ENCODE peak calls at places on chromosome 1, in four cellular contexts. One of them, this sample, is unnamed. For H3K36me3, the result is how much of the 10 kb centered on the place peaks cover.

GRCh38 chr1:37795340-37796110 is 1.9 kb downstream of the MANEAL start:
- DNase-seq in suprapubic skin: no peak
- DNase-seq in upper lobe of right lung: peak
- DNase-seq in CD8-positive, alpha-beta T cell: peak
- DNase-seq in this sample: no peak

GRCh38 chr1:236156512-236157208 is 14.3 kb downstream of the GPR137B start:
- DNase-seq in upper lobe of right lung: peak
- DNase-seq in CD8-positive, alpha-beta T cell: peak
- DNase-seq in suprapubic skin: no peak
- DNase-seq in this sample: no peak

GRCh38 chr1:199490804-199491527 is 536.5 kb upstream of the NR5A2 start:
- DNase-seq in suprapubic skin: no peak
- DNase-seq in CD8-positive, alpha-beta T cell: no peak
- DNase-seq in upper lobe of right lung: no peak
- DNase-seq in this sample: no peak

GRCh38 chr1:22371408-22371807 is 80.2 kb upstream of the ZBTB40 start:
- DNase-seq in CD8-positive, alpha-beta T cell: no peak
- DNase-seq in suprapubic skin: no peak
- DNase-seq in upper lobe of right lung: no peak
- DNase-seq in this sample: no peak

GRCh38 chr1:91080650-91081049 is 58.8 kb upstream of the ZNF644 start:
- DNase-seq in suprapubic skin: no peak
- DNase-seq in upper lobe of right lung: no peak
- DNase-seq in CD8-positive, alpha-beta T cell: no peak
- DNase-seq in this sample: no peak

GRCh38 chr1:39590546-39590945 is 14.0 kb upstream of the PABPC4 start:
- DNase-seq in upper lobe of right lung: no peak
- DNase-seq in CD8-positive, alpha-beta T cell: no peak
- DNase-seq in suprapubic skin: no peak
- DNase-seq in this sample: no peak

GRCh38 chr1:18575620-18576019 is 55.0 kb upstream of the PAX7 start:
- DNase-seq in CD8-positive, alpha-beta T cell: peak
- DNase-seq in suprapubic skin: peak
- DNase-seq in upper lobe of right lung: peak
- DNase-seq in this sample: peak

GRCh38 chr1:6695861-6696260 is 5.8 kb downstream of the DNAJC11 start:
- DNase-seq in suprapubic skin: no peak
- DNase-seq in upper lobe of right lung: no peak
- DNase-seq in CD8-positive, alpha-beta T cell: no peak
- DNase-seq in this sample: no peak

GRCh38 chr1:82000221-82000620 is 199.5 kb downstream of the ADGRL2 start:
- DNase-seq in upper lobe of right lung: no peak
- DNase-seq in CD8-positive, alpha-beta T cell: no peak
- DNase-seq in suprapubic skin: no peak
- DNase-seq in this sample: peak

GRCh38 chr1:40692429-40692905 is 963 bp downstream of the NFYC start:
- DNase-seq in suprapubic skin: no peak
- DNase-seq in upper lobe of right lung: no peak
- DNase-seq in CD8-positive, alpha-beta T cell: no peak
- DNase-seq in this sample: no peak

GRCh38 chr1:110060034-110060661 is 10.3 kb downstream of the ALX3 start:
- DNase-seq in upper lobe of right lung: peak
- DNase-seq in CD8-positive, alpha-beta T cell: peak
- DNase-seq in suprapubic skin: no peak
- DNase-seq in this sample: peak

GRCh38 chr1:31764307-31765040 is at the start of gene ADGRB2:
- DNase-seq in CD8-positive, alpha-beta T cell: peak
- DNase-seq in suprapubic skin: no peak
- DNase-seq in upper lobe of right lung: no peak
- DNase-seq in this sample: peak

GRCh38 chr1:112808861-112809684 is 93.9 kb upstream of the PPM1J start:
- DNase-seq in upper lobe of right lung: peak
- DNase-seq in suprapubic skin: peak
- DNase-seq in CD8-positive, alpha-beta T cell: peak
- DNase-seq in this sample: peak

GRCh38 chr1:216074196-216074595 is 349.1 kb downstream of the USH2A start:
- DNase-seq in upper lobe of right lung: no peak
- DNase-seq in suprapubic skin: no peak
- DNase-seq in CD8-positive, alpha-beta T cell: no peak
- DNase-seq in this sample: no peak

GRCh38 chr1:216076751-216077150 is 346.5 kb downstream of the USH2A start:
- DNase-seq in CD8-positive, alpha-beta T cell: no peak
- DNase-seq in suprapubic skin: no peak
- DNase-seq in upper lobe of right lung: no peak
- DNase-seq in this sample: no peak

GRCh38 chr1:216075339-216075738 is 347.9 kb downstream of the USH2A start:
- DNase-seq in suprapubic skin: no peak
- DNase-seq in CD8-positive, alpha-beta T cell: no peak
- DNase-seq in upper lobe of right lung: no peak
- DNase-seq in this sample: no peak

GRCh38 chr1:216071227-216071626 is 352.0 kb downstream of the USH2A start:
- DNase-seq in suprapubic skin: no peak
- DNase-seq in upper lobe of right lung: no peak
- DNase-seq in CD8-positive, alpha-beta T cell: no peak
- DNase-seq in this sample: no peak
- H3K4me3 ChIP-seq in suprapubic skin: no peak
- H3K4me3 ChIP-seq in upper lobe of right lung: no peak
- H3K4me3 ChIP-seq in CD8-positive, alpha-beta T cell: no peak
- H3K4me3 ChIP-seq in this sample: no peak

DNA sequence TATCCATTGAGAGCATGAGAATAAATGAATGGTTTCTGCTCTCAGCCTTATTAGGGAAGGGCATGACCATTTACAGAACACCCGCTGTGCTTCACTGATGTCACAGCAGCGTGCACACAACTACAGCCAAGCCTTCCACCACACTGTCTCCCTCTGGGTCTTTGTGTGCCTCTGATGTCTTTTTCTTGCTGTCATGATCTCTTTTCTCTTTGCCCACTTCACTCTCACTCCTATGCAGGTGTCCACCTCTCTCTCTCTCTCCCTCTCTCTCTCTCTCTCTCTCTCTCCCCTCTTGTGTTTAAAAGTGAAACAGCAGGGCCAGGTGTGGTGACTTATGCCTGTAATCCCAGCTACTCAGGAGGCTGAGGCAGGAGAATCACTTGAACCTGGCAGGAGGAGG is 232.5 kb upstream of the JUN start:
- DNase-seq in CD8-positive, alpha-beta T cell: no peak
- DNase-seq in upper lobe of right lung: no peak
- DNase-seq in suprapubic skin: no peak
- DNase-seq in this sample: peak
- TF ChIP-seq CTCF in CD8-positive, alpha-beta T cell: no peak
- TF ChIP-seq CTCF in upper lobe of right lung: no peak
- TF ChIP-seq CTCF in suprapubic skin: no peak
- TF ChIP-seq CTCF in this sample: no peak

GRCh38 chr1:212957546-212957945 is 7.2 kb downstream of the VASH2 start:
- DNase-seq in suprapubic skin: no peak
- DNase-seq in upper lobe of right lung: no peak
- DNase-seq in CD8-positive, alpha-beta T cell: no peak
- DNase-seq in this sample: no peak
- H3K36me3 ChIP-seq in suprapubic skin: under half
- H3K36me3 ChIP-seq in upper lobe of right lung: under half
- H3K36me3 ChIP-seq in CD8-positive, alpha-beta T cell: under half
- H3K36me3 ChIP-seq in this sample: half or more

DNA sequence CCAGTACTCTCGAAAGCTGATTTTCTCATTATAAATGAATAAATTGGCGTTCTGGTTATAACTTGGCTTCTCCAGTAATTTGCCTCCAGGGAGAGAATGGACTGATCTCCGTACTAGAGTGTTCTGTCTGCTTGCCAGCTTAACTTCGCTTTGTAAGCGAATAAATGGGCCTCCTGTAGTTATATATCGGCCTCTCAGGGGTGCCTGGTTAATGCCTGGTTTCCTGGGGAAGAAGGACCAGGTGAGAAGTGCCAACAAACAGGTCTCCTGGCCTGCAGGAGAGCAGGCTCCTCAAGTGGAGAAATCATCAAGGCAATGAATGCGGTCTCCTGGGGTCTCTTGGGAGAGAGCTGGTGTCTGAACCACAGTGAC is 107.4 kb upstream of the SERBP1 start:
- DNase-seq in suprapubic skin: no peak
- DNase-seq in upper lobe of right lung: no peak
- DNase-seq in CD8-positive, alpha-beta T cell: no peak
- DNase-seq in this sample: no peak
- H3K4me3 ChIP-seq in suprapubic skin: no peak
- H3K4me3 ChIP-seq in upper lobe of right lung: no peak
- H3K4me3 ChIP-seq in CD8-positive, alpha-beta T cell: no peak
- H3K4me3 ChIP-seq in this sample: no peak

DNA sequence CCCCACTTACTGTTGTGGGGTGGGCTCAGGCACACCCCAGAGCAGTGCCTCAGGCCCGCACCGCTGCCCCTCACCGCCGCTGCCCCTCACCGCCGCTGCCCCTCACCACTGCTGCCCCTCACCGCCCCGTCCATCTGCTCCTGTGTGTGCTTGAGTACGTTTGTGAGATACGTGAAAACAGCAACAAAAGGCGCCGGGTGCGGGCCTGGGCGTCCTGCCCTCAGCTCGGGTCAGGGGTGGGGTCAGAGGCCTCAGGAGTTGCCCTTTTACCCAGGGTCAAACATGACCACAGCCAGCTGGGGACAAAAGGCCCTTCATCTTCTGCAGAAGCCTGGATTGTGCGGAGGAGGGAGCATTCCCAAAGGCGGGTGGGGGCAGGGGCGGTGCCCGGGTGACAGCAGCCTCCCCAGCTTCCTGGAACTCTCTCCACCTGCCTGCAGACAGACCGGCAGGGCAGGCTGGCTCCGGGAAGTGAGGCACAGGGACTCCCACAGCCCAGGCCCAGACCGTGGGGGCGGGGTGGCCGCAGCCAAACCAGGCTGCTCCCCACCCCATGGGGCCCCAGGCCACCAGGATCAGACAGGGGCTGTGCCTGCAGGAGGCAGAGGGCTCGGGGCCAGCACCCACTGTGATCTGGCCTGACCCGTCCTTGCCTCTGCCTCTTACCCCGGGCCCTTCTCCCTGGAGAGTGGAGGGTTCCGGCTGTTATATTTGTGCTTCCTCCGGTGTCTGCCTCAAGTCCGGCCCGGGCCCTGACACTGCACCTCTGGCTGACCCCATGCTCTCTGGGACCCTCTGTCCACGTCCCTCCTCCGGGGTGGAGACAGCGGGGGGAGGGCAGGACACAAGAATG is 2.3 kb upstream of the VWA1 start:
- DNase-seq in suprapubic skin: peak
- DNase-seq in upper lobe of right lung: peak
- DNase-seq in CD8-positive, alpha-beta T cell: no peak
- DNase-seq in this sample: peak
- TF ChIP-seq CTCF in suprapubic skin: no peak
- TF ChIP-seq CTCF in upper lobe of right lung: no peak
- TF ChIP-seq CTCF in CD8-positive, alpha-beta T cell: no peak
- TF ChIP-seq CTCF in this sample: no peak

GRCh38 chr1:220207406-220207805 is 64.8 kb downstream of the RAB3GAP2 start:
- DNase-seq in suprapubic skin: no peak
- DNase-seq in CD8-positive, alpha-beta T cell: no peak
- DNase-seq in upper lobe of right lung: no peak
- DNase-seq in this sample: no peak
- H3K36me3 ChIP-seq in suprapubic skin: half or more
- H3K36me3 ChIP-seq in CD8-positive, alpha-beta T cell: under half
- H3K36me3 ChIP-seq in upper lobe of right lung: half or more
- H3K36me3 ChIP-seq in this sample: under half

DNA sequence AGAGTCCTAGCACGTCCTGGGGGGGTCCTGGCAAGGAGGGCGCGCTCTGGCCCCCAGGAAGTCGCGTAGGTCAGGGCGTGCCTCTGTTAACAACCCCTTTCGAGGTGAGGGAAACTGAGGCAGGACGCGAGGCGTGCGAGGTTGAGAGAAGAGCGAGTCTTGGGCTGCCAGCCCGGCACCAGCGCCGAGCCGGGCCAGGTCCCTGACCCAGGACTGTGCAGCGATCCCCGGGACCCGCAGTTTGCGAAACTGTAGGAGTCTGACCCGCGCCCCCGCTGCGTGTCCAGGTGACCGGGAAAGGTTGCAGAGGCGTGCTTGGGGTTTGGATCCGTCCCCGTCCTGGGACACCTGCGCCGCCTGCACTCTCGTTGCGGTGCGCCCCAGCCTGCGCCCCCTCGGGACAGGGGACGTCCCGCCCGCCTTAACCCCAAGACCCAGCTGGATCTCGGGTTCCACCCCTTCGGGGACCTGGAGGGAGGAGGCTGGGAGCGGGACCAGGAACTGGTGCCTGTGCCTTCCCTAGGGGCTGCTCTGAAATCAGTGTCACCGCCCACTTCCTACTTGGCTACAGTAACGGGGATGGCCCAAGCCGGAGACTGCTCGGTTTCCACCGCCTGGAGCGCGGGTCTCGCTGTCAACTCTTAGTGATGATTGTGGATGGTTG is 493 bp downstream of the DISC1 start:
- DNase-seq in CD8-positive, alpha-beta T cell: peak
- DNase-seq in suprapubic skin: peak
- DNase-seq in upper lobe of right lung: peak
- DNase-seq in this sample: no peak
- H3K4me3 ChIP-seq in CD8-positive, alpha-beta T cell: peak
- H3K4me3 ChIP-seq in suprapubic skin: peak
- H3K4me3 ChIP-seq in upper lobe of right lung: peak
- H3K4me3 ChIP-seq in this sample: no peak

GRCh38 chr1:168691541-168691940 is 37.5 kb downstream of the DPT start:
- DNase-seq in suprapubic skin: no peak
- DNase-seq in CD8-positive, alpha-beta T cell: no peak
- DNase-seq in upper lobe of right lung: no peak
- DNase-seq in this sample: peak

GRCh38 chr1:168686666-168687065 is 42.3 kb downstream of the DPT start:
- DNase-seq in CD8-positive, alpha-beta T cell: no peak
- DNase-seq in suprapubic skin: no peak
- DNase-seq in upper lobe of right lung: no peak
- DNase-seq in this sample: no peak

GRCh38 chr1:168689726-168690602 is 39.0 kb downstream of the DPT start:
- DNase-seq in suprapubic skin: no peak
- DNase-seq in CD8-positive, alpha-beta T cell: no peak
- DNase-seq in upper lobe of right lung: no peak
- DNase-seq in this sample: no peak

GRCh38 chr1:168688679-168689657 is 40.0 kb downstream of the DPT start:
- DNase-seq in upper lobe of right lung: no peak
- DNase-seq in suprapubic skin: no peak
- DNase-seq in CD8-positive, alpha-beta T cell: no peak
- DNase-seq in this sample: no peak

DNA sequence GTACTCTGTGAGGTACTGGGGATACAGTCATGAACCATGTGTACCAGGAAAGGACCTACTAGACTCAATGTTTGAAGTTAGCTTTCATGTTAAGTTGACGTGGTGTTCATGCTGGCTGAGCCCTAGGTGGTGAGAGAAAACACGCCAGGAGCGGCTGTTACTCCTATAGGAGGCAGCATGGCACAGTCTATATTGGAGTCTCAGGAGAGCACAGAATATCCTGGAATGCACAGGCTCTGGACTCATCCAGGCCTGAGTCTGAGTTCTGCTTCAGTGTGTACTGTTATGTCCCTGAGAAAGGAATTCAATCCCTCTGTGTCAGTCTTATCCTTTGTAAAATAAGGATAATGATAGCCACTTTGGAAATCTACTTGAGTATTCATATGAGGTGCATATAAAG is 41.2 kb downstream of the DPT start:
- DNase-seq in upper lobe of right lung: no peak
- DNase-seq in suprapubic skin: no peak
- DNase-seq in CD8-positive, alpha-beta T cell: no peak
- DNase-seq in this sample: peak
- TF ChIP-seq CTCF in upper lobe of right lung: no peak
- TF ChIP-seq CTCF in suprapubic skin: no peak
- TF ChIP-seq CTCF in CD8-positive, alpha-beta T cell: no peak
- TF ChIP-seq CTCF in this sample: no peak

This sample was measured in WERI-Rb-1.